ENCODE peak calls at places on chromosomes 12 and 14, in ten cellular contexts. L is esophagus squamous epithelium, E is IMR-90, O is stomach, V is NB4, D is ovary, T is HCT116, G is endothelial cell of umbilical vein, M is body of pancreas, X is heart left ventricle. A is an unnamed sample.

GRCh38 chr12:94297876-94298520 is 149.6 kb downstream of the PLXNC1 start:
- DNase-seq in O (no peak), D (no peak), T (no peak), G (peak), V (no peak), L (no peak), X (no peak), E (no peak), M (no peak), A (no peak)

GRCh38 chr12:71662861-71663560 is 637 bp downstream of the ZFC3H1 start:
- DNase-seq in X (peak), T (no peak), E (peak), M (peak), V (peak), G (peak), O (peak), L (peak), D (peak), A (peak)

GRCh38 chr12:121791671-121792496 is 1.6 kb downstream of the RHOF start:
- DNase-seq in V (peak), L (no peak), G (no peak), O (peak), X (no peak), T (no peak), D (no peak), E (no peak), M (no peak), A (no peak)

GRCh38 chr14:18656627-18657026 is 55.7 kb downstream of the OR11H12 start:
- DNase-seq in T (no peak), E (no peak), G (no peak), O (no peak), V (no peak), L (no peak), M (no peak), X (no peak), D (no peak), A (no peak)

GRCh38 chr14:34548472-34548981 is 9.0 kb upstream of the EAPP start:
- DNase-seq in L (no peak), M (no peak), E (no peak), O (no peak), V (no peak), D (no peak), T (no peak), G (no peak), X (no peak), A (no peak)

GRCh38 chr14:63478024-63478423 is 65.2 kb downstream of the PPP2R5E start:
- DNase-seq in E (no peak), O (no peak), M (no peak), L (no peak), T (no peak), V (peak), D (no peak), X (no peak), G (no peak), A (no peak)

GRCh38 chr14:32004300-32004699 is 72.8 kb upstream of the ARHGAP5 start:
- DNase-seq in D (no peak), O (no peak), X (no peak), M (no peak), G (no peak), V (peak), T (peak), E (no peak), L (no peak), A (no peak)

GRCh38 chr12:81212996-81213696 is 135.3 kb downstream of the ACSS3 start:
- DNase-seq in X (no peak), E (peak), O (no peak), M (no peak), T (no peak), G (no peak), D (no peak), V (no peak), L (no peak), A (no peak)

GRCh38 chr12:22893878-22894277 is 268.9 kb downstream of the ETNK1 start:
- DNase-seq in L (no peak), E (no peak), D (no peak), V (no peak), X (no peak), O (no peak), M (no peak), T (no peak), G (no peak), A (no peak)

GRCh38 chr14:94971750-94972149 is 185.6 kb downstream of the DICER1 start:
- DNase-seq in T (no peak), E (no peak), G (no peak), X (peak), V (no peak), M (peak), D (peak), L (no peak), O (peak), A (peak)

GRCh38 chr14:23123419-23123818 is 4.4 kb upstream of the CEBPE start:
- DNase-seq in O (peak), T (no peak), V (no peak), D (peak), L (no peak), G (no peak), E (no peak), M (peak), X (peak), A (peak)

GRCh38 chr12:118103231-118103600 is 595 bp downstream of the VSIG10 start:
- DNase-seq in G (peak), O (no peak), M (peak), E (peak), L (no peak), V (peak), T (no peak), X (peak), D (peak), A (no peak)

GRCh38 chr12:27158322-27158721 is 75.9 kb upstream of the C12orf71 start:
- DNase-seq in D (no peak), X (no peak), V (no peak), G (no peak), E (no peak), L (no peak), M (no peak), O (no peak), T (no peak), A (no peak)

GRCh38 chr14:92783813-92784431 is 10.2 kb upstream of the GOLGA5 start:
- DNase-seq in V (peak), D (no peak), X (no peak), T (peak), O (no peak), E (peak), G (peak), M (peak), L (no peak), A (no peak)

GRCh38 chr14:64645220-64645891 is 58.9 kb upstream of the PLEKHG3 start:
- DNase-seq in M (peak), V (no peak), G (peak), X (peak), E (peak), D (peak), T (no peak), L (no peak), O (no peak), A (peak)

GRCh38 chr12:98456583-98457573 is 58.5 kb upstream of the TMPO start:
- DNase-seq in E (peak), V (peak), X (peak), O (peak), L (no peak), T (no peak), G (peak), D (peak), M (peak), A (peak)

GRCh38 chr12:102543494-102543893 is 63.1 kb upstream of the IGF1 start:
- DNase-seq in L (no peak), T (no peak), X (no peak), G (no peak), M (no peak), D (no peak), E (peak), O (no peak), V (peak), A (no peak)

GRCh38 chr12:57483466-57483865 is 3.8 kb upstream of the ARHGAP9 start:
- DNase-seq in E (peak), G (no peak), T (no peak), D (no peak), O (no peak), X (no peak), M (no peak), L (no peak), V (no peak), A (no peak)

GRCh38 chr12:78402366-78403134 is 462.0 kb upstream of the SYT1 start:
- DNase-seq in M (no peak), T (no peak), E (no peak), L (no peak), G (no peak), X (no peak), D (no peak), O (no peak), V (no peak), A (no peak)

DNA sequence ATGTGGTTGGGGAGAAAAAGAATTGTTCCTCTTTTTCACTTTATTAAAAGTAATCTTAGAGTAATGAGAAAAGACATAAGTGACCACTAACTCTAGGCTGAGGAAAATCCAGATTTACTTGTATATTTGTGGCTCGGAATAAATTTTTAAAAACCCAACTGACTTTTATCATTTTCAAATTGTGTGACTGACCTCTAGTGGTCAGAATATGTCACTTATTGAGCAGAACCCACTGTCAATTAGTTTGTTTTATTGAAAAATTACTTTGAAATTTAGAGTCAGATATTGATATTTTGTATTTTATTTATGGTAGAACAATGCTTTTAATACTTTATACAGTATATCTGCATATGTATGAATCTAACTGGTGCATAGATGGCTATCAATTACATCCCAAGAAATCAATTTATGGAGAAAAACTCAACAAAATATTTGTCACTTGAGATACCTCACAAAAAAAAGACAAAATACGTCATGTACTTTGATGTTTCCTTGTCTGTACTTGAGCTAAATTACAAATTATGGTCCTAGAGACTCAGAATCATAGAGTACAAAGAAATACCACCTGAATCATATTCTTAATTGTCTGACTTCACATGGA is 229.4 kb downstream of the CNTN1 start:
- DNase-seq in M (no peak), T (peak), V (peak), X (no peak), O (no peak), E (peak), D (no peak), L (no peak), G (peak), A (no peak)
- TF ChIP-seq CTCF in M (peak), T (peak), V (peak), X (peak), O (no peak), E (peak), D (no peak), L (peak), G (peak), A (no peak)

GRCh38 chr14:70391493-70392391 is 25.1 kb downstream of the SYNJ2BP start:
- DNase-seq in E (no peak), V (no peak), M (no peak), L (no peak), D (no peak), X (no peak), G (no peak), T (no peak), O (no peak), A (no peak)

GRCh38 chr14:70392676-70393075 is 24.2 kb downstream of the SYNJ2BP start:
- DNase-seq in X (no peak), M (no peak), L (no peak), E (no peak), G (no peak), V (no peak), T (no peak), O (no peak), D (no peak), A (no peak)

GRCh38 chr14:70398280-70398679 is 18.6 kb downstream of the SYNJ2BP start:
- DNase-seq in V (no peak), D (no peak), L (no peak), E (no peak), M (no peak), X (no peak), O (no peak), G (no peak), T (no peak), A (no peak)

GRCh38 chr14:70397746-70398145 is 19.1 kb downstream of the SYNJ2BP start:
- DNase-seq in L (no peak), T (no peak), G (no peak), O (no peak), E (no peak), M (no peak), V (no peak), X (no peak), D (no peak), A (no peak)

GRCh38 chr14:70394674-70395073 is 22.2 kb downstream of the SYNJ2BP start:
- DNase-seq in L (no peak), D (no peak), T (no peak), X (no peak), E (no peak), O (no peak), V (no peak), G (no peak), M (no peak), A (no peak)
- TF ChIP-seq POLR2A in L (no peak), D (no peak), T (no peak), X (no peak), E (no peak), O (no peak), V (no peak), G (no peak), M (no peak), A (no peak)

GRCh38 chr12:54000774-54001114 is 783 bp downstream of the HOXC9 start:
- DNase-seq in T (no peak), E (no peak), V (no peak), X (no peak), L (no peak), G (no peak), M (no peak), D (no peak), O (no peak), A (no peak)
- H3K4me3 ChIP-seq in T (peak), E (no peak), V (no peak), X (no peak), L (peak), G (peak), M (no peak), D (peak), O (no peak), A (peak)

DNA sequence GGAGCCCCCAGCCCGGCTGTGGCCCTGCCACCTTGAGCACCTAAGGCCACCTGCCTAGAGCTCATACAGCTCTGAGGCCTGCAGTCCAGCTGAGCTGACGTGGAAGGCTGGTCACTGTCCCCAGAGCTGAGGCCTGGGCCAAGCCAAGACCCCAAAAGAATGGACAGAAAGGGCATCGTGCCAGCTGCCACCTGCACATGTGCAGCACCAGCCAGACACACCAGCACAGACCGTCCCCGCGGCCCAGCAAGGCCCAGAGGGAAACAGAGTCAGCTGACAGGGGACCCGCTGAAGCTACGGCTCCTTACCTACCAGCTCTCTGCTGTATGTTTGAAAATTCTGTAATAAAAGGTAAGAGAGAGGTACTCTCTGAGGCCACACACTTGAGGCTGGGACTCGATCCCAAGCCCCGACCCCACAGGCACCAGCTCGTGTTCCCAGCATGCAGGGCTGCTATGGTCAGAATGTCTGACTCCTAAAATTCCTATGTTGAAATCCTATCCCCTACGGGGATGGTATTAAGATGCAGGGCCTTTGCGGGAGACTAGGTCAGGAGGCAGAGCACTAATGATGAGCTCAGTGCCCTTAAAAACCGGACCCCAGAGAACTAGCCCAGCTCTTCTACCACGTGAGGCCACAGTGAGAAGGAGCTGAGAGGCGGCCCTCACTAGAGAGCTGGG is 25.4 kb downstream of the BRF1 start:
- DNase-seq in D (no peak), E (peak), V (no peak), O (no peak), X (no peak), M (no peak), G (no peak), T (no peak), L (no peak), A (no peak)
- TF ChIP-seq CTCF in D (no peak), E (no peak), V (no peak), O (no peak), X (no peak), M (no peak), G (no peak), T (no peak), L (no peak), A (no peak)

A was measured in lower leg skin.